ENCODE peak calls at places on chromosomes 3 and 15, in nine cellular contexts. Q, V, E, P, A, Z, I, M and O are unnamed samples.
A peak's percentile ranks its signal among the peaks of the same experiment; 100 is the strongest.

GRCh38 chr3:187718802-187719201 is 16.4 kb upstream of the RTP2 start:
- DNase-seq in E (no peak), Z (no peak), I (no peak), V (no peak), Q (no peak), M (no peak), A (no peak), P (no peak), O (no peak)

GRCh38 chr3:15331072-15331605 is 1.2 kb downstream of the SH3BP5 start:
- DNase-seq in A (no peak), V (no peak), P (no peak), Z (no peak), Q (no peak), I (no peak), E (no peak), M (no peak), O (no peak)

GRCh38 chr3:126147932-126148683 is 32.3 kb downstream of the ALDH1L1 start:
- DNase-seq in M (no peak), P (peak; percentile 2), V (no peak), E (no peak), Q (no peak), A (no peak), Z (no peak), I (no peak), O (no peak)

GRCh38 chr15:71629761-71630499 is 180.4 kb upstream of the NR2E3 start:
- DNase-seq in Z (no peak), V (no peak), Q (no peak), M (no peak), I (no peak), P (no peak), E (no peak), A (no peak), O (no peak)

GRCh38 chr15:71807691-71808091 is 2.7 kb upstream of the NR2E3 start:
- DNase-seq in P (no peak), Z (no peak), Q (no peak), A (no peak), E (no peak), V (no peak), I (peak; percentile 83), M (no peak), O (no peak)

GRCh38 chr3:141618511-141618910 is 119.6 kb upstream of the RNF7 start:
- DNase-seq in Z (no peak), E (no peak), A (no peak), V (no peak), Q (no peak), M (no peak), I (no peak), P (no peak), O (no peak)

GRCh38 chr3:11651900-11652299 is 8.2 kb upstream of the VGLL4 start:
- DNase-seq in I (no peak), Q (no peak), A (no peak), Z (no peak), M (no peak), E (peak; percentile 39), V (no peak), P (no peak), O (no peak)

GRCh38 chr3:75048650-75049049 is 434.2 kb upstream of the CNTN3 start:
- DNase-seq in P (no peak), V (no peak), E (no peak), Z (no peak), Q (no peak), A (peak; percentile 6), M (no peak), I (no peak), O (no peak)

GRCh38 chr3:131250466-131250865 is 131.1 kb upstream of the NUDT16 start:
- DNase-seq in Z (no peak), I (no peak), E (no peak), P (no peak), M (no peak), Q (no peak), V (no peak), A (peak; percentile 6), O (no peak)

GRCh38 chr3:10563396-10563795 is 58.0 kb upstream of the ATP2B2 start:
- DNase-seq in V (no peak), A (no peak), P (no peak), E (peak; percentile 46), M (no peak), Z (no peak), Q (no peak), I (no peak), O (no peak)

GRCh38 chr3:56620371-56620770 is 62.7 kb downstream of the TASOR start:
- DNase-seq in Q (no peak), A (no peak), M (no peak), P (no peak), I (no peak), E (no peak), V (no peak), Z (no peak), O (no peak)

GRCh38 chr3:45367451-45367850 is 20.9 kb upstream of the LARS2 start:
- DNase-seq in P (no peak), V (no peak), A (peak; percentile 16), Z (no peak), Q (no peak), M (no peak), E (no peak), I (no peak), O (no peak)

GRCh38 chr3:175743733-175744400 is 884.7 kb downstream of the NAALADL2 start:
- DNase-seq in E (no peak), V (no peak), Z (no peak), I (peak; percentile 76), A (peak; percentile 0), M (no peak), Q (no peak), P (no peak), O (no peak)

GRCh38 chr15:33309602-33310276 is 1.0 kb upstream of the RYR3 start:
- DNase-seq in I (no peak), P (peak; percentile 13), V (peak; percentile 54), E (peak; percentile 11), Q (no peak), Z (no peak), A (peak; percentile 46), M (no peak), O (no peak)

GRCh38 chr15:26662226-26662750 is 110.6 kb downstream of the GABRB3 start:
- DNase-seq in Z (no peak), V (no peak), P (no peak), A (no peak), E (no peak), I (no peak), Q (no peak), M (no peak), O (no peak)

GRCh38 chr3:45253316-45253715 is 27.2 kb upstream of the TMEM158 start:
- DNase-seq in Z (no peak), M (no peak), V (no peak), E (no peak), I (no peak), Q (no peak), A (no peak), P (no peak), O (no peak)

GRCh38 chr15:41544650-41545015 is 576 bp upstream of the RPAP1 start:
- DNase-seq in E (no peak), M (no peak), P (no peak), V (peak; percentile 54), Z (no peak), I (no peak), A (no peak), Q (no peak), O (no peak)